ENCODE peak calls at places on chromosomes 16 and 17, in eight cellular contexts. U, E, Q, I, P, V, M and C are unnamed samples.

GRCh38 chr17:72724375-72724774 is 368.1 kb downstream of the SLC39A11 start:
- DNase-seq in U (no peak), E (no peak), Q (no peak), I (no peak), P (no peak), V (no peak), M (no peak), C (peak; percentile 75)

GRCh38 chr16:75227361-75228142 is 8.8 kb downstream of the CTRB1 start:
- DNase-seq in U (no peak), E (no peak), Q (no peak), I (peak; percentile 78), P (no peak), V (no peak), M (peak; percentile 17), C (no peak)

GRCh38 chr16:31476305-31477219 is 4.6 kb downstream of the TGFB1I1 start:
- DNase-seq in U (peak; percentile 89), E (peak; percentile 76), Q (peak; percentile 63), I (peak; percentile 98), P (no peak), V (no peak), M (peak; percentile 97), C (no peak)

GRCh38 chr16:27769561-27770222 is 219.7 kb downstream of the KATNIP start:
- DNase-seq in U (no peak), E (no peak), Q (no peak), I (no peak), P (no peak), V (no peak), M (no peak), C (peak; percentile 75)

GRCh38 chr16:868386-868755 is 67.8 kb upstream of the GNG13 start:
- DNase-seq in U (no peak), E (no peak), Q (no peak), I (no peak), P (no peak), V (no peak), M (no peak), C (no peak)

GRCh38 chr17:48998557-48999440 is 1.6 kb downstream of the IGF2BP1 start:
- DNase-seq in U (no peak), E (no peak), Q (no peak), I (no peak), P (no peak), V (peak; percentile 18), M (no peak), C (no peak)

GRCh38 chr17:31190351-31190750 is 95.6 kb downstream of the NF1 start:
- DNase-seq in U (no peak), E (no peak), Q (no peak), I (no peak), P (no peak), V (peak; percentile 21), M (no peak), C (peak; percentile 66)

GRCh38 chr17:79612468-79613194 is 1.8 kb upstream of the RBFOX3 start:
- DNase-seq in U (peak; percentile 42), E (peak; percentile 72), Q (no peak), I (peak; percentile 96), P (peak; percentile 50), V (peak; percentile 43), M (peak; percentile 57), C (peak; percentile 45)

GRCh38 chr17:50346313-50347086 is 574 bp downstream of the XYLT2 start:
- DNase-seq in U (peak; percentile 48), E (peak; percentile 18), Q (peak; percentile 48), I (peak; percentile 92), P (no peak), V (peak; percentile 65), M (peak; percentile 64), C (peak; percentile 46)

GRCh38 chr17:45895304-45895968 is 1.1 kb downstream of the MAPT start:
- DNase-seq in U (no peak), E (no peak), Q (no peak), I (peak; percentile 75), P (peak; percentile 84), V (no peak), M (no peak), C (peak; percentile 14)

GRCh38 chr16:34078697-34079096 is 619.3 kb downstream of the TP53TG3F start:
- DNase-seq in U (no peak), E (peak; percentile 15), Q (no peak), I (no peak), P (no peak), V (no peak), M (no peak), C (no peak)

GRCh38 chr17:16937431-16937830 is 34.5 kb downstream of the TNFRSF13B start:
- DNase-seq in U (no peak), E (no peak), Q (no peak), I (no peak), P (no peak), V (no peak), M (no peak), C (no peak)

GRCh38 chr17:47317119-47317518 is 6.6 kb upstream of the EFCAB13 start:
- DNase-seq in U (no peak), E (no peak), Q (no peak), I (no peak), P (no peak), V (peak; percentile 31), M (no peak), C (peak; percentile 21)